ENCODE peak calls at places on chromosome 1, in six cellular contexts. C, U, S, I, Q and O are unnamed samples.

GRCh38 chr1:183632087-183632486 is 3.5 kb downstream of the ARPC5 start:
- DNase-seq in C (no peak), U (no peak), S (no peak), I (no peak), Q (no peak), O (no peak)

GRCh38 chr1:94061513-94062443 is 59.2 kb downstream of the ABCA4 start:
- DNase-seq in C (peak; percentile 14), U (peak; percentile 76), S (peak; percentile 78), I (peak; percentile 62), Q (peak; percentile 67), O (peak; percentile 77)

GRCh38 chr1:18673976-18674375 is 43.3 kb downstream of the PAX7 start:
- DNase-seq in C (no peak), U (no peak), S (no peak), I (no peak), Q (no peak), O (no peak)

GRCh38 chr1:92488832-92489231 is 2.1 kb upstream of the GFI1 start:
- DNase-seq in C (no peak), U (no peak), S (no peak), I (no peak), Q (no peak), O (no peak)

GRCh38 chr1:180641662-180642061 is 9.8 kb downstream of the XPR1 start:
- DNase-seq in C (no peak), U (no peak), S (no peak), I (no peak), Q (no peak), O (no peak)

GRCh38 chr1:92446990-92447681 is 39.6 kb downstream of the GFI1 start:
- DNase-seq in C (no peak), U (peak; percentile 5), S (no peak), I (no peak), Q (no peak), O (no peak)

GRCh38 chr1:215710340-215710971 is 143.4 kb downstream of the KCTD3 start:
- DNase-seq in C (no peak), U (peak; percentile 88), S (no peak), I (peak; percentile 70), Q (peak; percentile 80), O (peak; percentile 49)

GRCh38 chr1:221949996-221950395 is 208.1 kb upstream of the DUSP10 start:
- DNase-seq in C (no peak), U (no peak), S (no peak), I (no peak), Q (no peak), O (no peak)

GRCh38 chr1:41614818-41615217 is 130.3 kb upstream of the EDN2 start:
- DNase-seq in C (no peak), U (no peak), S (no peak), I (no peak), Q (no peak), O (no peak)